ENCODE peak calls at places on chromosomes 7 and 10, in six cellular contexts. G is iPS DF 6.9, R is tibial nerve, I is dorsolateral prefrontal cortex, C is IMR-90, N is adipocyte. H is an unnamed sample.

GRCh38 chr7:21730399-21730798 is 187.6 kb downstream of the DNAH11 start:
- DNase-seq in C (no peak), N (no peak), G (no peak), I (no peak), R (no peak), H (no peak)

GRCh38 chr7:141073173-141073640 is 657 bp upstream of the TMEM178B start:
- DNase-seq in N (peak), R (no peak), G (no peak), C (peak), I (peak), H (peak)

GRCh38 chr7:98990356-98990755 is 112.0 kb downstream of the TRRAP start:
- DNase-seq in C (no peak), I (no peak), G (no peak), R (no peak), N (no peak), H (no peak)

GRCh38 chr7:36260481-36260880 is 107.4 kb downstream of the EEPD1 start:
- DNase-seq in R (no peak), C (no peak), N (no peak), G (no peak), I (no peak), H (no peak)

GRCh38 chr7:95906871-95907270 is 134.5 kb downstream of the DYNC1I1 start:
- DNase-seq in G (no peak), C (no peak), R (no peak), N (no peak), I (no peak), H (no peak)

GRCh38 chr7:88758355-88759215 is 915 bp upstream of the ZNF804B start:
- DNase-seq in I (peak), G (no peak), R (no peak), C (no peak), N (peak), H (no peak)

GRCh38 chr10:95246582-95247051 is 44.2 kb downstream of the PDLIM1 start:
- DNase-seq in C (peak), N (peak), R (peak), G (peak), I (peak), H (peak)

GRCh38 chr10:104779701-104780100 is 138.6 kb downstream of the SORCS3 start:
- DNase-seq in G (no peak), N (no peak), C (no peak), R (no peak), I (no peak), H (no peak)

GRCh38 chr10:86366033-86366901 is at the start of gene GRID1:
- DNase-seq in C (no peak), N (peak), R (peak), I (peak), G (no peak), H (no peak)

GRCh38 chr10:112202561-112203241 is 19.1 kb upstream of the GPAM start:
- DNase-seq in N (no peak), R (no peak), G (no peak), C (peak), I (no peak), H (peak)

GRCh38 chr7:87330942-87331341 is 14.5 kb upstream of the CROT start:
- DNase-seq in I (no peak), N (no peak), G (no peak), R (no peak), C (no peak), H (no peak)

GRCh38 chr10:5805680-5806079 is 7.6 kb downstream of the GDI2 start:
- DNase-seq in C (no peak), I (no peak), G (no peak), R (no peak), N (no peak), H (no peak)

GRCh38 chr10:80599424-80599847 is 61.7 kb downstream of the SH2D4B start:
- DNase-seq in N (peak), I (no peak), G (peak), R (no peak), C (peak), H (peak)

GRCh38 chr7:4753610-4754432 is 21.6 kb upstream of the AP5Z1 start:
- DNase-seq in C (peak), I (peak), G (no peak), R (peak), N (peak), H (peak)

GRCh38 chr7:376306-376969 is 86.5 kb downstream of the FOXL3 start:
- DNase-seq in C (no peak), I (no peak), G (no peak), N (no peak), R (no peak), H (no peak)

GRCh38 chr7:100115026-100115425 is 4.1 kb downstream of the TAF6 start:
- DNase-seq in I (no peak), N (no peak), G (no peak), C (no peak), R (no peak), H (no peak)

GRCh38 chr7:125511310-125511709 is 581.7 kb upstream of the POT1 start:
- DNase-seq in R (no peak), I (no peak), C (no peak), G (no peak), N (no peak), H (no peak)

GRCh38 chr7:26584964-26585650 is 279.3 kb downstream of the SKAP2 start:
- DNase-seq in G (no peak), I (no peak), R (no peak), N (no peak), C (no peak), H (no peak)

GRCh38 chr7:132221356-132221755 is 354.9 kb downstream of the PLXNA4 start:
- DNase-seq in I (no peak), N (no peak), G (no peak), C (no peak), R (no peak), H (no peak)

GRCh38 chr7:151387161-151388006 is 22.5 kb downstream of the WDR86 start:
- DNase-seq in G (no peak), I (no peak), R (no peak), N (no peak), C (no peak), H (no peak)

GRCh38 chr7:25583655-25584054 is 355.4 kb upstream of the NPVF start:
- DNase-seq in C (no peak), N (no peak), I (no peak), R (no peak), G (no peak), H (no peak)

GRCh38 chr7:15648461-15648961 is 38.0 kb downstream of the MEOX2 start:
- DNase-seq in C (no peak), G (no peak), R (no peak), I (no peak), N (no peak), H (peak)

GRCh38 chr7:143882611-143883078 is 19.3 kb downstream of the TCAF1 start:
- DNase-seq in N (peak), I (peak), C (peak), G (no peak), R (peak), H (peak)

GRCh38 chr7:78326870-78327269 is 528.3 kb downstream of the PHTF2 start:
- DNase-seq in I (peak), C (peak), G (no peak), R (no peak), N (peak), H (peak)

GRCh38 chr7:151864561-151864960 is 12.4 kb downstream of the PRKAG2 start:
- DNase-seq in C (no peak), R (no peak), G (no peak), I (no peak), N (no peak), H (no peak)

GRCh38 chr7:103540986-103541385 is 95.0 kb upstream of the SLC26A5 start:
- DNase-seq in C (no peak), N (no peak), G (no peak), R (no peak), I (peak), H (peak)

GRCh38 chr7:550881-551614 is 31.4 kb upstream of the PDGFA start:
- DNase-seq in G (no peak), I (no peak), C (no peak), R (no peak), N (no peak), H (no peak)

GRCh38 chr10:43078986-43079273 is 2.1 kb downstream of the RET start:
- DNase-seq in C (no peak), I (no peak), R (no peak), G (no peak), N (peak), H (peak)

GRCh38 chr7:154649434-154649833 is 353.5 kb downstream of the PAXIP1 start:
- DNase-seq in C (no peak), G (no peak), N (no peak), R (no peak), I (no peak), H (no peak)

GRCh38 chr10:130491011-130491697 is 355.0 kb downstream of the GLRX3 start:
- DNase-seq in C (no peak), R (no peak), I (no peak), G (no peak), N (no peak), H (no peak)

GRCh38 chr10:86265236-86265876 is 101.2 kb downstream of the GRID1 start:
- DNase-seq in N (no peak), C (no peak), R (no peak), G (no peak), I (no peak), H (no peak)

GRCh38 chr10:75910032-75910431 is 478.6 kb downstream of the LRMDA start:
- DNase-seq in R (no peak), G (no peak), C (peak), I (no peak), N (peak), H (peak)

GRCh38 chr10:44243851-44244502 is 140.9 kb downstream of the CXCL12 start:
- DNase-seq in C (no peak), I (no peak), R (no peak), G (no peak), N (no peak), H (no peak)

GRCh38 chr10:69629519-69629896 is 539 bp upstream of the FAM241B start:
- DNase-seq in C (no peak), R (no peak), I (no peak), G (no peak), N (no peak), H (no peak)

GRCh38 chr10:129365767-129366400 is 101.2 kb upstream of the MGMT start:
- DNase-seq in R (no peak), N (no peak), C (no peak), G (no peak), I (no peak), H (no peak)

GRCh38 chr7:15433154-15433553 is 128.7 kb downstream of the AGMO start:
- DNase-seq in R (no peak), C (no peak), G (no peak), N (no peak), I (no peak), H (no peak)

GRCh38 chr7:98119257-98119918 is 12.7 kb downstream of the LMTK2 start:
- DNase-seq in R (no peak), G (no peak), C (peak), N (peak), I (no peak), H (peak)

GRCh38 chr7:139570119-139570518 is 46.6 kb downstream of the CLEC2L start:
- DNase-seq in I (no peak), N (peak), C (no peak), G (no peak), R (no peak), H (no peak)

DNA sequence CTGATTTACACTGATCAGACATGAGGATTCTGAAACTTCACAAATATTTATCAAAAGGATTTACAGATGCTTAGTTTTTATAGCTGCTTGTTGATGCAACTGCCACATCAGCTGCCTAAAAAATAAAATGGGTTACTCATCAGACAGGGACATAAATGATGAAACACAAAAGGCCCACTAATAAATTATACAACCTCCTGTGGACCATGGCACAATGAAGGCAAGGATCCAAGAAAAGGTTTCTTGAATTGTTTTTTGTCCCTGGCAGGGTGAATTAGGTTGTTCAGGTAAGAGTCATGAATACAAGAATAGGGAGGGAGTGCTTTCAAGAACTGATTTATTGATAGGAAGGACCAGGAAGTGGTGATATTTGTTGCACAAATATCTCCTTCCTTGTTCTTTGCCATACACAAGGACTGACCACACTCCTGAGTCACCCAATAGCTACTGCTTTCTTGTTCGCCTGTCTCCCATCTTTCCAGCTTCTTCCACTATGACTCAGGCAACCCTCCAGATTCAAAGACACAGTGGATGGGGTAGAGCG is 234.5 kb downstream of the AHR start:
- DNase-seq in C (peak), I (no peak), N (peak), R (no peak), G (no peak), H (peak)
- H3K4me3 ChIP-seq in C (no peak), I (no peak), N (no peak), R (no peak), G (no peak), H (no peak)

GRCh38 chr7:117112640-117113039 is 159.3 kb downstream of the ST7 start:
- DNase-seq in C (no peak), N (no peak), R (no peak), G (no peak), I (peak), H (no peak)
- H3K4me3 ChIP-seq in C (no peak), N (no peak), R (no peak), G (no peak), I (no peak), H (no peak)

DNA sequence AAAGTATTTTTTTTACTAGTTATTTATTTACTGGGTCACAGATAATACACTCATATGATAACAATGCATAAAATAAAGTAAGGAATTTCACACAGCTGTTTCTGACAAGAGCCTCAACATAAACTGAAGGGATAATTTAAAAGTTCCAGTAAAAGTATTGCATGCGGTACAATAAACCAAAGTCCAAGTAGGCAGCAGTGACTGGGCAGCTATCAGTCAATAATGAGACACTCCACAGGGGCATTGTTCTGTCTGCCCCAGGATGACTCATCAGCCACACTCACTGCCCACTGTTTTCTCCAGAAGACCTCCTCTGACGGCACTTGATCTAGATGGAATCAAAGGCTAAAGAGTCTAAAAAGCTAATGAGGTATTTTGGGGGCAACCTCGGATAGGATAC is 174.8 kb downstream of the AVL9 start:
- DNase-seq in I (no peak), G (no peak), N (peak), C (peak), R (no peak), H (peak)
- H3K4me3 ChIP-seq in I (no peak), G (no peak), N (no peak), C (no peak), R (no peak), H (no peak)

GRCh38 chr7:106281919-106282318 is 2.9 kb downstream of the NAMPT start:
- DNase-seq in I (no peak), C (no peak), R (no peak), N (no peak), G (no peak), H (no peak)

GRCh38 chr7:106282852-106283251 is 1.9 kb downstream of the NAMPT start:
- DNase-seq in G (no peak), R (no peak), C (no peak), I (no peak), N (no peak), H (no peak)

GRCh38 chr7:106282374-106282773 is 2.4 kb downstream of the NAMPT start:
- DNase-seq in I (no peak), G (no peak), R (no peak), C (no peak), N (no peak), H (peak)

GRCh38 chr7:106279425-106280182 is 5.2 kb downstream of the NAMPT start:
- DNase-seq in G (no peak), R (no peak), I (no peak), N (no peak), C (no peak), H (no peak)

GRCh38 chr7:106281127-106281526 is 3.7 kb downstream of the NAMPT start:
- DNase-seq in R (no peak), G (no peak), N (no peak), C (no peak), I (no peak), H (no peak)
- H3K4me3 ChIP-seq in R (no peak), G (no peak), N (peak), C (no peak), I (no peak), H (no peak)

DNA sequence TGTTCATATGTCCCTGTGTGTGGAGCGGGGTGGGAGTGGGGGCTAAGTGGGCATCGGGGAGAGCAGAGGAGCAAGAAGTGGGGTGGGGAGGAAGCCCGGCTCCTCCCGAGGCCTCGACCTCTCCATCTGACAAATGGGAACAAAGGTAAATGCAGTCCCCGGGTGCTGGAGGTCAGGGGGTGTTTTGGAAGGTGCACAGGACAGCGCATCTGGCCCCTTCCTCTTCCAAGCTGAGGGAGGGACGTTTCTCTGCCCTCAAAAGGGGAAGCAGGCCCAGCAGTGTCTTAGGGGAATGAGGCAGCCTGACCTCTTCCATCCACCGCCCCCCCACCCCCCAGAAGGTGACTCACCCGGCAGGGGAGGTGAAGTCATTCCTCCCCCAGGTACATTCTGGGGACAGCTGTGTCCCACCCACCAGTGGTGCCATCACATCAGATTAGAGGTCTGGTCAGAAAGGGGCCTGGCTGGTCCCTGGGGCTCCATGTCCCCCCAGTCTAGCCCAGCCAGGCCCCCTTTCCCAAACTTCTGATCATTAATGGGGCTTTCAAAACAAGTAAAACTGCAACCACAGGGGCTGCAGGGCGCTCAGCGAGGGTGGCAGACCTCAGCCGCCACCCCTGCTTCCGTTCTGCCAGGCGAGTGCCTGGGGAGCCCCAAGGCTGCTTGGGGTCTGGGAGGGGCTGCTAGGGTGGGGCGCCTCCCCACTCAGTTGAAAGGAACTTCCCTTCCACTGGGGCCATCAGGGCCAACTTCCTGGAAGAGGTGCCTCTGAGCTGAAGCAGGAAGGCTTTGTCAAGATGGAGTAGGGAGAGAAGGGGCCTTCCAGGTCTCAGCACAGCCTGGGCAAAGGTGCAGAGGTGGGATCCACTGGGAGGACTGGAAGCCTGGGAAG is 10.7 kb downstream of the LFNG start:
- DNase-seq in I (no peak), R (no peak), G (no peak), C (no peak), N (no peak), H (no peak)
- H3K4me3 ChIP-seq in I (no peak), R (no peak), G (no peak), C (no peak), N (no peak), H (no peak)

DNA sequence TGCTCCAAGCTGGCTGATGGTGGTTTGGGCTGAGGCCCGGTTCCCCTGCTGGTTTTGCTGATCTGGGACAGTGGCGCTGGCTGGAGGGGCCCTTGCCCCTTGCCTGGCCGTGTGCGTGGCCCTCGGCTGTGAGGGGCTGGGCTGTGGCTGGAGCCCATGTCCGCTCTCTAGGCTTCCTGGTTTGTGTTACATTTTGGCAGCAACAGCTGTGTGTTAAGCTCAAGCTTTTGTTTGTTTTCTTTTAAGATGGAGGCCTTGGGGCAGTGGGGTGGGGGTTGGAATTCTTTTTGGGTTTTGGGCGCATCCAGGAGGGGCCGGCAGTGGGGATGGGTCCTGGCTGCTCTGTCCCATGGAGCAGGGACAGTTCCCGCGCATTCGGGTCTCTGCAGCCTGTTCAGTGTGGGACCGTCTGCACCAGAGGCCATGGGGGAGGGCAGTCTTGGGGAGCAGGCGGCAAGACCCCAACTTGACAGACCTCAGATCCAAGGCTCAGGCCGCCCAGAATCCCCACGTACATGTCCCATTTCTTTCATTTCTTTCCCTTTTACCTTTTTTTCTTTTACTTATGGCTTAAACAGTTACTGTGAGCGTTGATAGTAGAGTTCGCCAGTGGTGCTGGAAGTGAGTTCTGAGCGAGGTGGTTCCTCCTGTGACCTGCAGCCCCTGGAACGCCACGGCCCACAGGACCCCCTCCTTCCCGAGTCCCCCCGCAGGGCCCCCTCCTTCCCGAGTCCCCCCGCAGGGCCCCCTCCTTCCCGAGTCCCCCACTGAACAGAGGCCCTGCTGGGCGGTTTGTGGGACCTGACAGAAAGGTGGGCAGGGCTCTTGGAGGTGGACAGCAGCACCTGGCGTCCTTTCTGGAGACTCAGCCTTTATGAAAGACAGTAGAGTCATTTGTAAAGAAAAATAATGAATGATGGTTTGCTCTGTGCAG is 75.3 kb downstream of the INPP5A start:
- DNase-seq in N (peak), R (no peak), C (peak), I (no peak), G (no peak), H (no peak)
- H3K4me3 ChIP-seq in N (no peak), R (no peak), C (no peak), I (no peak), G (no peak), H (no peak)

GRCh38 chr10:122306744-122307143 is 35.6 kb downstream of the BTBD16 start:
- DNase-seq in N (no peak), I (no peak), G (no peak), R (no peak), C (no peak), H (no peak)
- H3K4me3 ChIP-seq in N (no peak), I (no peak), G (no peak), R (no peak), C (no peak), H (no peak)